ENCODE peak calls at places on chromosomes 2 and 18, in five cellular contexts. Y is BE2C, W is heart right ventricle, O is retinal pigment epithelial cell, E is NCI-H1694. A is an unnamed sample.

GRCh38 chr2:79982445-79982844 is 322.1 kb downstream of the LRRTM1 start:
- DNase-seq in Y (peak), W (no peak), O (no peak), E (no peak), A (peak)

GRCh38 chr18:6951336-6952090 is 166.1 kb downstream of the LAMA1 start:
- DNase-seq in Y (no peak), W (no peak), O (no peak), E (no peak), A (peak)

GRCh38 chr2:157895531-157895930 is 19.4 kb upstream of the ACVR1 start:
- DNase-seq in Y (no peak), W (no peak), O (no peak), E (no peak), A (no peak)

GRCh38 chr2:134202361-134202760 is 51.5 kb upstream of the MGAT5 start:
- DNase-seq in Y (peak), W (no peak), O (no peak), E (no peak), A (peak)

GRCh38 chr2:219454217-219454616 is 19.6 kb downstream of the SPEG start:
- DNase-seq in Y (no peak), W (no peak), O (no peak), E (no peak), A (no peak)

GRCh38 chr2:239951117-239951734 is 73.9 kb downstream of the NDUFA10 start:
- DNase-seq in Y (no peak), W (no peak), O (no peak), E (no peak), A (no peak)

GRCh38 chr2:144377929-144378328 is 142.0 kb downstream of the ZEB2 start:
- DNase-seq in Y (no peak), W (no peak), O (no peak), E (no peak), A (no peak)

GRCh38 chr2:36964496-36965058 is 1.8 kb downstream of the STRN start:
- DNase-seq in Y (no peak), W (no peak), O (no peak), E (no peak), A (no peak)

GRCh38 chr2:41906325-41906700 is 141.5 kb upstream of the PKDCC start:
- DNase-seq in Y (no peak), W (no peak), O (no peak), E (no peak), A (peak)

GRCh38 chr18:32454667-32455066 is 16.0 kb downstream of the GAREM1 start:
- DNase-seq in Y (no peak), W (no peak), O (no peak), E (no peak), A (no peak)

GRCh38 chr2:189024861-189025618 is 50.9 kb downstream of the COL3A1 start:
- DNase-seq in Y (peak), W (no peak), O (no peak), E (no peak), A (peak)

GRCh38 chr18:3346487-3346886 is 84.6 kb downstream of the MYL12B start:
- DNase-seq in Y (no peak), W (no peak), O (no peak), E (no peak), A (no peak)

GRCh38 chr2:75564026-75564688 is 3.4 kb upstream of the EVA1A start:
- DNase-seq in Y (no peak), W (no peak), O (no peak), E (no peak), A (no peak)

GRCh38 chr2:118993392-118993752 is 51.4 kb downstream of the MARCO start:
- DNase-seq in Y (no peak), W (no peak), O (no peak), E (no peak), A (no peak)

GRCh38 chr18:35161934-35162333 is 78.9 kb upstream of the ZNF397 start:
- DNase-seq in Y (no peak), W (no peak), O (no peak), E (no peak), A (no peak)

GRCh38 chr18:59469463-59470180 is 110.6 kb upstream of the LMAN1 start:
- DNase-seq in Y (no peak), W (peak), O (no peak), E (no peak), A (no peak)

GRCh38 chr2:133586978-133587377 is 18.7 kb upstream of the NCKAP5 start:
- DNase-seq in Y (no peak), W (no peak), O (no peak), E (no peak), A (no peak)

GRCh38 chr2:99106905-99107304 is 34.6 kb upstream of the C2orf15 start:
- DNase-seq in Y (no peak), W (no peak), O (no peak), E (no peak), A (no peak)

GRCh38 chr18:80147037-80147417 is 38.0 kb downstream of the ADNP2 start:
- DNase-seq in Y (no peak), W (no peak), O (no peak), E (no peak), A (no peak)

GRCh38 chr2:173184031-173185004 is 108.7 kb downstream of the MAP3K20 start:
- DNase-seq in Y (no peak), W (peak), O (peak), E (no peak), A (peak)

GRCh38 chr2:175726213-175726612 is 275.9 kb downstream of the LNPK start:
- DNase-seq in Y (no peak), W (no peak), O (no peak), E (no peak), A (no peak)

GRCh38 chr2:238015705-238016104 is 45.1 kb upstream of the SCLY start:
- DNase-seq in Y (no peak), W (no peak), O (no peak), E (no peak), A (no peak)

GRCh38 chr2:156456616-156457015 is 20.4 kb downstream of the GPD2 start:
- DNase-seq in Y (no peak), W (no peak), O (no peak), E (no peak), A (no peak)

GRCh38 chr18:79924814-79925655 is 26.4 kb downstream of the SLC66A2 start:
- DNase-seq in Y (no peak), W (no peak), O (peak), E (peak), A (peak)

GRCh38 chr2:203718087-203718486 is 11.6 kb downstream of the CD28 start:
- DNase-seq in Y (no peak), W (peak), O (no peak), E (no peak), A (no peak)